ENCODE peak calls at places on chromosome 12, in nine cellular contexts. One of them, this sample, is unnamed.

GRCh38 chr12:32541754-32542374 is 137.2 kb upstream of the DNM1L start:
- DNase-seq in activated CD4-positive, alpha-beta T cell treated with anti-CD3 and anti-CD28 coated beads for 48 hours: no peak
- DNase-seq in cardiac fibroblast: peak; percentile 53
- DNase-seq in substantia nigra: no peak
- DNase-seq in breast epithelium: no peak
- DNase-seq in activated CD8-positive, alpha-beta memory T cell treated with anti-CD3 and anti-CD28 coated beads for 48 hours: no peak
- DNase-seq in T-helper 22 cell: no peak
- DNase-seq in H7: no peak
- DNase-seq in esophagus squamous epithelium: no peak
- DNase-seq in this sample: no peak

GRCh38 chr12:121388421-121388981 is 11.4 kb upstream of the RNF34 start:
- DNase-seq in activated CD4-positive, alpha-beta T cell treated with anti-CD3 and anti-CD28 coated beads for 48 hours: peak; percentile 18
- DNase-seq in esophagus squamous epithelium: no peak
- DNase-seq in substantia nigra: no peak
- DNase-seq in cardiac fibroblast: peak; percentile 77
- DNase-seq in T-helper 22 cell: no peak
- DNase-seq in H7: no peak
- DNase-seq in activated CD8-positive, alpha-beta memory T cell treated with anti-CD3 and anti-CD28 coated beads for 48 hours: no peak
- DNase-seq in breast epithelium: no peak
- DNase-seq in this sample: no peak

GRCh38 chr12:26319511-26319910 is 124.1 kb downstream of the SSPN start:
- DNase-seq in substantia nigra: no peak
- DNase-seq in activated CD8-positive, alpha-beta memory T cell treated with anti-CD3 and anti-CD28 coated beads for 48 hours: no peak
- DNase-seq in cardiac fibroblast: peak; percentile 93
- DNase-seq in T-helper 22 cell: no peak
- DNase-seq in breast epithelium: peak; percentile 89
- DNase-seq in activated CD4-positive, alpha-beta T cell treated with anti-CD3 and anti-CD28 coated beads for 48 hours: no peak
- DNase-seq in H7: no peak
- DNase-seq in esophagus squamous epithelium: no peak
- DNase-seq in this sample: no peak

GRCh38 chr12:62900686-62901272 is 34.2 kb downstream of the PPM1H start:
- DNase-seq in activated CD4-positive, alpha-beta T cell treated with anti-CD3 and anti-CD28 coated beads for 48 hours: no peak
- DNase-seq in breast epithelium: no peak
- DNase-seq in activated CD8-positive, alpha-beta memory T cell treated with anti-CD3 and anti-CD28 coated beads for 48 hours: no peak
- DNase-seq in substantia nigra: no peak
- DNase-seq in H7: no peak
- DNase-seq in T-helper 22 cell: no peak
- DNase-seq in esophagus squamous epithelium: no peak
- DNase-seq in cardiac fibroblast: peak; percentile 47
- DNase-seq in this sample: no peak

GRCh38 chr12:58268080-58268479 is 326.7 kb downstream of the ATP23 start:
- DNase-seq in substantia nigra: no peak
- DNase-seq in activated CD4-positive, alpha-beta T cell treated with anti-CD3 and anti-CD28 coated beads for 48 hours: no peak
- DNase-seq in breast epithelium: no peak
- DNase-seq in activated CD8-positive, alpha-beta memory T cell treated with anti-CD3 and anti-CD28 coated beads for 48 hours: no peak
- DNase-seq in cardiac fibroblast: peak; percentile 22
- DNase-seq in T-helper 22 cell: no peak
- DNase-seq in H7: no peak
- DNase-seq in esophagus squamous epithelium: no peak
- DNase-seq in this sample: no peak

GRCh38 chr12:58254463-58254862 is 313.1 kb downstream of the ATP23 start:
- DNase-seq in activated CD8-positive, alpha-beta memory T cell treated with anti-CD3 and anti-CD28 coated beads for 48 hours: no peak
- DNase-seq in breast epithelium: no peak
- DNase-seq in cardiac fibroblast: no peak
- DNase-seq in substantia nigra: no peak
- DNase-seq in activated CD4-positive, alpha-beta T cell treated with anti-CD3 and anti-CD28 coated beads for 48 hours: no peak
- DNase-seq in T-helper 22 cell: no peak
- DNase-seq in esophagus squamous epithelium: no peak
- DNase-seq in H7: no peak
- DNase-seq in this sample: no peak

GRCh38 chr12:106954462-106955376 is 988 bp upstream of the TMEM263 start:
- DNase-seq in H7: peak; percentile 48
- DNase-seq in cardiac fibroblast: no peak
- DNase-seq in breast epithelium: peak; percentile 38
- DNase-seq in T-helper 22 cell: peak; percentile 1
- DNase-seq in activated CD4-positive, alpha-beta T cell treated with anti-CD3 and anti-CD28 coated beads for 48 hours: no peak
- DNase-seq in activated CD8-positive, alpha-beta memory T cell treated with anti-CD3 and anti-CD28 coated beads for 48 hours: no peak
- DNase-seq in substantia nigra: no peak
- DNase-seq in esophagus squamous epithelium: no peak
- DNase-seq in this sample: peak; percentile 30

GRCh38 chr12:113039911-113040425 is 16.6 kb upstream of the DTX1 start:
- DNase-seq in activated CD8-positive, alpha-beta memory T cell treated with anti-CD3 and anti-CD28 coated beads for 48 hours: no peak
- DNase-seq in substantia nigra: no peak
- DNase-seq in H7: no peak
- DNase-seq in activated CD4-positive, alpha-beta T cell treated with anti-CD3 and anti-CD28 coated beads for 48 hours: no peak
- DNase-seq in breast epithelium: no peak
- DNase-seq in T-helper 22 cell: no peak
- DNase-seq in cardiac fibroblast: peak; percentile 39
- DNase-seq in esophagus squamous epithelium: no peak
- DNase-seq in this sample: no peak

GRCh38 chr12:12899530-12900380 is 8.4 kb downstream of the GPRC5A start:
- DNase-seq in H7: no peak
- DNase-seq in activated CD8-positive, alpha-beta memory T cell treated with anti-CD3 and anti-CD28 coated beads for 48 hours: no peak
- DNase-seq in T-helper 22 cell: no peak
- DNase-seq in esophagus squamous epithelium: no peak
- DNase-seq in activated CD4-positive, alpha-beta T cell treated with anti-CD3 and anti-CD28 coated beads for 48 hours: peak; percentile 81
- DNase-seq in substantia nigra: no peak
- DNase-seq in breast epithelium: no peak
- DNase-seq in cardiac fibroblast: peak; percentile 98
- DNase-seq in this sample: no peak